ENCODE peak calls at places on chromosomes 5 and 9, in eight cellular contexts. K is IMR-90, L is body of pancreas, D is HAP-1, M is A549, S is psoas muscle, Z is neuronal stem cell, U is tibial nerve. B is an unnamed sample. For H3K9me3, the result is how much of the 10 kb centered on the place peaks cover.

GRCh38 chr5:109688647-109688998 is 1.1 kb upstream of the MAN2A1 start:
- DNase-seq in U (no peak), L (peak), D (peak), Z (no peak), K (peak), M (no peak), S (no peak), B (no peak)

GRCh38 chr9:14098102-14098501 is 215.8 kb downstream of the NFIB start:
- DNase-seq in S (no peak), M (no peak), K (peak), L (no peak), Z (no peak), U (no peak), D (no peak), B (no peak)

GRCh38 chr5:124746916-124747769 is 704 bp upstream of the ZNF608 start:
- DNase-seq in K (peak), M (peak), U (peak), Z (peak), D (peak), S (peak), L (peak), B (peak)

GRCh38 chr5:147567917-147568598 is 58.2 kb upstream of the DPYSL3 start:
- DNase-seq in Z (peak), U (no peak), M (no peak), L (no peak), D (peak), K (peak), S (no peak), B (no peak)

GRCh38 chr9:100619194-100619593 is 41.3 kb downstream of the CAVIN4 start:
- DNase-seq in L (no peak), S (no peak), D (no peak), U (no peak), Z (no peak), K (no peak), M (no peak), B (no peak)

GRCh38 chr9:33288828-33289483 is 1.4 kb upstream of the NFX1 start:
- DNase-seq in L (no peak), U (no peak), M (no peak), D (no peak), S (peak), K (no peak), Z (no peak), B (no peak)

GRCh38 chr9:15935661-15936315 is 382.9 kb downstream of the CCDC171 start:
- DNase-seq in M (no peak), K (no peak), L (no peak), Z (no peak), D (no peak), U (no peak), S (no peak), B (no peak)

GRCh38 chr5:172003750-172004149 is 2.7 kb downstream of the FBXW11 start:
- DNase-seq in Z (no peak), M (no peak), S (no peak), D (no peak), U (no peak), L (no peak), K (no peak), B (no peak)

GRCh38 chr9:96769989-96770388 is 7.9 kb downstream of the ZNF510 start:
- DNase-seq in K (no peak), L (no peak), D (no peak), U (no peak), M (no peak), Z (no peak), S (no peak), B (no peak)
- H3K9me3 ChIP-seq in K (under half), L (under half), D (under half), U (under half), M (half or more), Z (under half), S (half or more), B (half or more)

GRCh38 chr5:158376679-158377078 is 517.7 kb upstream of the CLINT1 start:
- DNase-seq in S (no peak), K (no peak), M (no peak), D (no peak), U (no peak), L (no peak), Z (no peak), B (no peak)
- H3K9me3 ChIP-seq in S (under half), K (under half), M (under half), D (under half), U (under half), L (under half), Z (under half), B (under half)

DNA sequence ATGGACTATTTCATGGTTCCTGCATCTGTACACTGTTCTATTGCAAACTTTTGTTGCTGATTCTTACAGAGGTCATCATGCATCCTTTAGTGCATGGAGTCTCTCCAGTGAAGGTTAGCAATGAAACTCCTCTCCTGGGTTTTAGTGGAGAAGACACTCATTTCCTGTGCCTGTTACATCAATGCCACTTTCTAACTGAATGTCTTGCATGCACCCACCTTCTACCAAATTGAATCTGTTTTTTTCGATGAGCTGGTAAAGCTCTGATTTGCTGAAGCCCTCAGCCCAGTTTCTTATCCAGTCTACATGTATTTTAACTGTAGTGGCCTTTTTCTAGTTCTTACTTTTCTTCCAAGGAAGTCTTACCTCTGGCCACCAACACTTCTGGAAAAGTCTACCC is 591.8 kb upstream of the ADAMTS16 start:
- DNase-seq in D (no peak), L (no peak), M (no peak), S (no peak), Z (no peak), K (no peak), U (no peak), B (no peak)
- H3K9me3 ChIP-seq in D (under half), L (under half), M (under half), S (under half), Z (under half), K (under half), U (under half), B (under half)

GRCh38 chr9:126292736-126293521 is 33.7 kb upstream of the MVB12B start:
- DNase-seq in L (no peak), Z (no peak), K (no peak), M (no peak), D (no peak), S (no peak), U (no peak), B (no peak)
- H3K9me3 ChIP-seq in L (under half), Z (under half), K (under half), M (under half), D (under half), S (under half), U (under half), B (under half)